ENCODE peak calls at places on chromosomes 7 and 10, in four cellular contexts. V, K, U and G are unnamed samples.

GRCh38 chr10:117168729-117169128 is 28.6 kb upstream of the KCNK18 start:
- DNase-seq in V (no peak), K (no peak), U (no peak), G (no peak)

GRCh38 chr10:118343115-118343514 is 991 bp upstream of the FAM204A start:
- DNase-seq in V (no peak), K (peak; percentile 5), U (no peak), G (no peak)

GRCh38 chr7:129949292-129950133 is 3.2 kb downstream of the UBE2H start:
- DNase-seq in V (peak; percentile 81), K (no peak), U (peak; percentile 40), G (peak; percentile 55)

GRCh38 chr10:74755273-74755672 is 71.1 kb upstream of the KAT6B start:
- DNase-seq in V (no peak), K (no peak), U (no peak), G (no peak)

GRCh38 chr7:109121599-109122300 is 552.1 kb downstream of the DNAJB9 start:
- DNase-seq in V (no peak), K (no peak), U (no peak), G (no peak)

GRCh38 chr7:133950856-133951255 is 176.3 kb upstream of the LRGUK start:
- DNase-seq in V (no peak), K (no peak), U (no peak), G (no peak)

GRCh38 chr7:1099637-1100036 is 11.7 kb downstream of the GPER1 start:
- DNase-seq in V (no peak), K (no peak), U (no peak), G (no peak)

GRCh38 chr7:141575654-141576448 is 24.6 kb downstream of the AGK start:
- DNase-seq in V (no peak), K (no peak), U (no peak), G (no peak)

GRCh38 chr7:27245798-27246691 is 3.4 kb downstream of the EVX1 start:
- DNase-seq in V (no peak), K (no peak), U (no peak), G (no peak)

GRCh38 chr7:43242628-43243255 is 130.3 kb downstream of the HECW1 start:
- DNase-seq in V (no peak), K (no peak), U (no peak), G (no peak)

GRCh38 chr10:117532003-117532385 is 10.6 kb upstream of the EMX2 start:
- DNase-seq in V (no peak), K (no peak), U (no peak), G (no peak)

GRCh38 chr10:117686606-117687005 is 144.1 kb downstream of the EMX2 start:
- DNase-seq in V (no peak), K (no peak), U (peak; percentile 26), G (no peak)

GRCh38 chr7:137539111-137539715 is 195.7 kb upstream of the PTN start:
- DNase-seq in V (no peak), K (no peak), U (no peak), G (peak; percentile 66)

GRCh38 chr7:155219154-155219531 is 78.5 kb upstream of the INSIG1 start:
- DNase-seq in V (no peak), K (no peak), U (no peak), G (no peak)

GRCh38 chr7:15977663-15978062 is 291.2 kb upstream of the MEOX2 start:
- DNase-seq in V (no peak), K (no peak), U (no peak), G (no peak)

GRCh38 chr7:159032310-159032709 is 112.4 kb downstream of the VIPR2 start:
- DNase-seq in V (no peak), K (no peak), U (no peak), G (no peak)

GRCh38 chr7:159032753-159033472 is 111.8 kb downstream of the VIPR2 start:
- DNase-seq in V (no peak), K (no peak), U (no peak), G (no peak)

GRCh38 chr7:159031135-159031701 is 113.4 kb downstream of the VIPR2 start:
- DNase-seq in V (no peak), K (no peak), U (no peak), G (no peak)

GRCh38 chr7:159030490-159031134 is 114.1 kb downstream of the VIPR2 start:
- DNase-seq in V (peak; percentile 46), K (peak; percentile 83), U (peak; percentile 27), G (no peak)

DNA sequence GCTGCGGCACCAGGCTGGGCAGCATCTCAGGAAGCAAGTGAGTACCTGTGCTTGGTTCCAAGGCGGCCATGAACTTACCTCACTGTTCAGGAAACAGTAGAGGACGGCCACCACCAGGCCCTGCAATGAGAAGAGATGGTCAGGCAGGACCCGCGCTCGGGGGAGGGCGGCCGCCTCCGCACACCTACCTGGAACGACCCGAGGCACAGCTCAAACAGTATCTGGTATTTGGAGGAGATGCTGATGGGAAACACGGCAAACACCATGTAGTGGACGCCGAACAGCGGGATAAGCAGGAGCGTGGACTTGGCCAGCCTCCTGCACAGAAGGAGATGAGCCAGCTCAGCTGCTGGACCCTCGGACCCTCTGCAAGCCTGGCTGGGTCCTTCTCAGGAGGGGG is 112.9 kb downstream of the VIPR2 start:
- DNase-seq in V (no peak), K (no peak), U (no peak), G (no peak)
- TF ChIP-seq CTCF in V (no peak), K (no peak), U (no peak), G (no peak)

DNA sequence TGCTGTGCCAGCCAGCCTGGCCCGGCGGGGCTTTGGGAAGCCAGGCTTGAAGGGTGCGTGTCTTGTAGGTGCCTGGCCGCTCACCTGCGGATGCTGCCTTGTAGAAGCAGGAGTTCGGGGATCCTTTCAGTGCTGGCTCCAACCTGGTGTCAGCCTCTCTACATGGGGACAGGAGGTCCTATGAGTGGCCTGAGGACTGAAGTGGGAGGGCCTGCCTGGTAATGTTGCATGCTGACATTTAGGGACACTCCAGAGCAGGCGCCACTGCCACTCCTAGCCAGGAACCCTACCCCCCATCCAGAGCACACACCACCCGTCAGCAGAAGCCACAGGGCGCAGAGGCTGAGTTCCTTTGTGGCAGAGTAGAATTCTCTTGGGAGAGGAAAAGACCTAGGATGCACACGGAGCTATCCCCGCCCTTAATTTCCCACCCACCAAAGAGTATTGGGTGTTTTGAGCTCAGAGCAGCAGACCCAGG is 603 bp upstream of the INSYN2A start:
- DNase-seq in V (no peak), K (no peak), U (no peak), G (no peak)
- H3K4me3 ChIP-seq in V (no peak overlapping the region), K (peak overlapping the region; percentile 62), U (no peak overlapping the region), G (peak overlapping the region; percentile 43)

GRCh38 chr10:25300073-25300472 is 125.3 kb downstream of the GPR158 start:
- DNase-seq in V (no peak), K (no peak), U (no peak), G (no peak)
- TF ChIP-seq CTCF in V (no peak), K (no peak), U (no peak), G (no peak)

DNA sequence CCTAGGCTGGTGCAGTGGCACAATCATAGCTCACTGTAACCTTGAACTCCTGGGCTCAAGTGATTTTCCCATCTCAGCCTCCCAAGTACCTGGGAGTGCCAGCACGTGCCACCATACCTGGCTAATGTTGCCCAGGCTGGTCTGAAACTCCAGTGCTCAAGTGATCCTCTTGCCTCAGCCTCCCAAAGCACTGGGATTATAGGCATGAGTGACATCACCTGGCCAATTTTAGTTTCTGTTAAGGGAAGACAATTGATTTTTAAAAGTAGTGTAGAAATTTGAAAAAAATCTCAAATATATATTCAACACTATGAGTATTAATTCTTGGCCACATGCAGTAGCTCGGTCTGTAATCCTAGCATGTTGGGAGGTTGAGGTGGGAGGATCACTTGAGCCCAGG is 121.9 kb upstream of the RHEB start:
- DNase-seq in V (no peak), K (no peak), U (no peak), G (no peak)
- H3K4me3 ChIP-seq in V (no peak overlapping the region), K (no peak overlapping the region), U (no peak overlapping the region), G (no peak overlapping the region)

DNA sequence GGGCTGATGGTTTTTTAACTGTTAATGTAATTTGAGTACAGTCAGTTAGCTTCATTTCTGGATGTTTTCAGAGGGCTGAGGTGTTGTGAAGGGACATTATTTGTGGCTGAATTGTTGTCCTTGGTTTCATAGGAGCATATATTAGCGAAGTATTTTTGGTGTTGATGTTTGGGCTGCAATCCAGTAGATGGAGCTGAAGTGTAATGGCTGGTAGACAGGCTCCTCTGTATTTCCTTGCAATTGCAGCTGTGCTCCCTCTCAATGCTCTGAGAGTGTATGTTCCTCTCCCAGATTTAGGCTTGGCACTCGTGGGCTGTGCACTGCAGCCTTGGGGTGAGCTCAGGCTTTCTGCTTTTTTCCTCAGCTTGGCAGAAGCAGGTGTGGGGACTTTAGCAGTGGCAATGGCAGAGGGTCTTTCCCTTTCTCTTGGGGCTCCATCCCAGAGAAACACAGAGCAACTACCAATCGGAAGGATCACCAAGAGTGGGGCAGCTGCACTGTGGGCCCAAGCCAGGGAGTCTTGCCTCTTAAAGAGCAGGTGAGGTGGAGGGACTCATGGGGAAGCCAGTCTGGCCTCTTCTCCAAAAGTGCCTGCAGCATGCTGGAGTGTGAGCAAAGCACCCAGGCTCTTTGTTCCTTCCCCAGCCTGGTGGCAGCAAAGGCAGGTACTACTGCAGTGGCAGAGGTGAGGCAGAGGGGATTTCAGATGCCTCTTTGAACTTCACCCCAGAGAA is 544.4 kb downstream of the SH2D4B start:
- DNase-seq in V (no peak), K (no peak), U (no peak), G (no peak)
- TF ChIP-seq CTCF in V (peak; percentile 44), K (no peak), U (no peak), G (no peak)

GRCh38 chr10:99913831-99914235 is 95.9 kb downstream of the DNMBP start:
- DNase-seq in V (no peak), K (no peak), U (no peak), G (peak; percentile 42)
- H3K4me3 ChIP-seq in V (no peak overlapping the region), K (no peak overlapping the region), U (no peak overlapping the region), G (peak overlapping the region; percentile 39)